ENCODE peak calls at places on chromosomes 12 and 14, in nine cellular contexts. G is PC-3, Y is choroid plexus epithelial cell, E is H1, N is stomach, V is AG04449, R is foreskin fibroblast, U is bronchial epithelial cell, D is neural progenitor cell. S is an unnamed sample.

GRCh38 chr12:48118491-48118890 is 673 bp upstream of the PFKM start:
- DNase-seq in R (no peak), Y (no peak), E (no peak), G (peak), V (no peak), N (no peak), U (no peak), D (no peak), S (no peak)

GRCh38 chr12:56838602-56839488 is 75.7 kb downstream of the HSD17B6 start:
- DNase-seq in G (peak), N (no peak), R (no peak), U (no peak), V (no peak), E (no peak), D (no peak), Y (peak), S (no peak)

GRCh38 chr14:92619671-92620437 is 106.3 kb downstream of the RIN3 start:
- DNase-seq in N (no peak), Y (no peak), R (no peak), V (no peak), E (no peak), G (peak), U (no peak), D (no peak), S (no peak)

GRCh38 chr14:46344327-46344937 is 307.1 kb downstream of the RPL10L start:
- DNase-seq in R (no peak), U (peak), G (peak), D (peak), Y (peak), E (no peak), N (no peak), V (no peak), S (no peak)

GRCh38 chr12:99110866-99111265 is 465.8 kb downstream of the APAF1 start:
- DNase-seq in U (no peak), E (no peak), D (no peak), V (no peak), R (no peak), N (no peak), Y (no peak), G (no peak), S (no peak)

GRCh38 chr14:55913324-55914035 is 204.7 kb upstream of the PELI2 start:
- DNase-seq in G (no peak), E (no peak), V (peak), D (peak), U (no peak), Y (peak), R (peak), N (no peak), S (no peak)

GRCh38 chr14:92203116-92203515 is 81.3 kb downstream of the CPSF2 start:
- DNase-seq in U (no peak), D (no peak), N (no peak), G (no peak), V (no peak), R (no peak), E (no peak), Y (no peak), S (no peak)

GRCh38 chr14:51443195-51444018 is 203.4 kb downstream of the TMX1 start:
- DNase-seq in D (no peak), G (peak), E (no peak), R (peak), Y (peak), N (no peak), U (no peak), V (no peak), S (no peak)

GRCh38 chr14:34650786-34651584 is 21.0 kb upstream of the SNX6 start:
- DNase-seq in Y (peak), G (peak), R (peak), N (no peak), E (no peak), U (peak), V (peak), D (no peak), S (peak)

GRCh38 chr12:24255920-24256635 is 306.6 kb upstream of the SOX5 start:
- DNase-seq in V (no peak), E (no peak), G (no peak), U (no peak), Y (no peak), N (no peak), R (no peak), D (peak), S (no peak)

GRCh38 chr12:21296751-21297406 is 37.8 kb downstream of the SLCO1A2 start:
- DNase-seq in E (no peak), G (peak), Y (peak), N (no peak), R (no peak), V (no peak), D (peak), U (peak), S (no peak)

GRCh38 chr14:23121401-23121800 is 2.3 kb upstream of the CEBPE start:
- DNase-seq in N (peak), R (peak), G (peak), U (peak), E (no peak), D (peak), V (no peak), Y (peak), S (no peak)

GRCh38 chr12:75859868-75860267 is 171.7 kb downstream of the PHLDA1 start:
- DNase-seq in G (peak), V (no peak), U (peak), D (no peak), Y (no peak), R (no peak), E (no peak), N (no peak), S (no peak)

GRCh38 chr14:55160989-55161388 is 30.4 kb downstream of the DLGAP5 start:
- DNase-seq in Y (peak), D (no peak), R (no peak), G (peak), E (no peak), N (no peak), U (peak), V (no peak), S (no peak)

GRCh38 chr12:6965026-6965661 is 5.3 kb downstream of the PHB2 start:
- DNase-seq in D (peak), R (peak), G (peak), Y (peak), N (peak), V (no peak), U (peak), E (peak), S (peak)

GRCh38 chr12:92551853-92552397 is 150.9 kb upstream of the PLEKHG7 start:
- DNase-seq in U (peak), E (no peak), V (no peak), G (peak), D (no peak), R (peak), N (no peak), Y (peak), S (no peak)

GRCh38 chr12:124567673-124568373 is 411 bp upstream of the NCOR2 start:
- DNase-seq in D (no peak), E (peak), U (peak), V (peak), N (peak), G (peak), R (peak), Y (peak), S (peak)

GRCh38 chr12:124569375-124570148 is 2.1 kb upstream of the NCOR2 start:
- DNase-seq in D (no peak), Y (peak), N (no peak), V (no peak), R (no peak), U (no peak), G (no peak), E (no peak), S (no peak)

GRCh38 chr12:124567035-124567672 is at the start of gene NCOR2:
- DNase-seq in V (no peak), R (no peak), G (peak), U (no peak), E (peak), Y (peak), N (no peak), D (peak), S (no peak)

GRCh38 chr12:124570810-124571209 is 3.4 kb upstream of the NCOR2 start:
- DNase-seq in N (no peak), R (no peak), D (no peak), Y (no peak), G (no peak), E (no peak), V (no peak), U (no peak), S (no peak)

GRCh38 chr12:124568431-124569374 is 1.3 kb upstream of the NCOR2 start:
- DNase-seq in E (peak), V (peak), R (peak), D (peak), G (peak), N (peak), Y (peak), U (peak), S (peak)
- TF ChIP-seq CTCF in E (peak), V (peak), R (peak), D (peak), G (peak), N (peak), Y (peak), U (peak), S (peak)

DNA sequence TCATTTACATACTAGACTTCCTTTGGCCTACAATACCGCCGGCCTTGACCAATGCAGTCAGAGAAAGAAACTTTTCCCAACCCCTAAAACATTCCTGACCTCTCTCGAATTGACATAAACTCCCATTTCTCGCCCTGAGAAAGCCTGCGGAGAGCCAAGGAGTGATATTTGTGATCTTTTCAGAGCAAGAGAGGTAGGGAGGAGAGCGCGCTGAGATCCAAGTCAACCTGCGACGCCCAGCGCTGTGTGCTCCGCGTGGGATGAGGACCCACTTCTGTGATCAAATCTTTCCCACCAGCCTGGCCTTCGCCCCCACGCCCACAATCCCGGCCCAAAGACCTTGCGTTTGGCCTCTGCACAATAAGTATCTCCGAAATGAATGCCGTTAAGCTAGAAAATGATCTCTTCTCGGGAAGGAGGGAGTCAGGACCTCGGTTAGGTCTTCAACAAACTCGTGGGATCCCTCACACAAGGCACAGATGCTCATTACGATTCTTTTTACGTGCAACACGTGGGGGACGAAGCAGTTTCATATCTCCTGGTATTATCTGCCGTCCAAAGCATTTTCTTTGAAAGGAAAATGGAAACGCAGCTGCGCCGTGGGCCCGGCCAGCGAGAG is 6.3 kb upstream of the NPAS3 start:
- DNase-seq in N (no peak), R (no peak), D (peak), E (peak), U (no peak), V (no peak), Y (no peak), G (no peak), S (no peak)
- H3K4me3 ChIP-seq in N (peak), R (no peak), D (peak), E (peak), U (no peak), V (no peak), Y (no peak), G (no peak), S (no peak)

GRCh38 chr14:100902295-100902694 is 1.2 kb downstream of the RTL1 start:
- DNase-seq in E (peak), Y (no peak), R (no peak), V (no peak), D (peak), U (no peak), N (no peak), G (peak), S (no peak)
- TF ChIP-seq CTCF in E (peak), Y (peak), R (no peak), V (no peak), D (peak), U (no peak), N (no peak), G (peak), S (peak)

GRCh38 chr12:50219544-50219943 is 52.4 kb upstream of the CERS5 start:
- DNase-seq in Y (no peak), U (no peak), E (no peak), N (no peak), G (no peak), D (no peak), V (no peak), R (no peak), S (no peak)
- H3K4me3 ChIP-seq in Y (peak), U (peak), E (no peak), N (peak), G (no peak), D (no peak), V (peak), R (peak), S (peak)